ENCODE peak calls at places on chromosomes 1 and 21, in seven cellular contexts. One of them, this sample, is unnamed.

GRCh38 chr1:12155328-12155727 is 11.5 kb upstream of the TNFRSF1B start:
- DNase-seq in caudate nucleus: no peak
- DNase-seq in esophagus squamous epithelium: no peak
- DNase-seq in endothelial cell of umbilical vein: no peak
- DNase-seq in heart right ventricle: no peak
- DNase-seq in thoracic aorta: no peak
- DNase-seq in A549: no peak
- DNase-seq in this sample: no peak

GRCh38 chr1:32651461-32652073 is 559 bp downstream of the RBBP4 start:
- DNase-seq in esophagus squamous epithelium: no peak
- DNase-seq in thoracic aorta: no peak
- DNase-seq in endothelial cell of umbilical vein: no peak
- DNase-seq in caudate nucleus: no peak
- DNase-seq in heart right ventricle: no peak
- DNase-seq in A549: peak; percentile 20
- DNase-seq in this sample: no peak

GRCh38 chr1:85628791-85629531 is 48.4 kb downstream of the CCN1 start:
- DNase-seq in A549: peak; percentile 73
- DNase-seq in caudate nucleus: no peak
- DNase-seq in heart right ventricle: peak; percentile 38
- DNase-seq in endothelial cell of umbilical vein: peak; percentile 81
- DNase-seq in esophagus squamous epithelium: no peak
- DNase-seq in thoracic aorta: no peak
- DNase-seq in this sample: peak; percentile 72

GRCh38 chr21:27206368-27206982 is 239.6 kb upstream of the ADAMTS5 start:
- DNase-seq in thoracic aorta: no peak
- DNase-seq in heart right ventricle: no peak
- DNase-seq in A549: no peak
- DNase-seq in esophagus squamous epithelium: no peak
- DNase-seq in endothelial cell of umbilical vein: no peak
- DNase-seq in caudate nucleus: no peak
- DNase-seq in this sample: no peak

GRCh38 chr1:2350486-2350885 is 40.9 kb downstream of the MORN1 start:
- DNase-seq in thoracic aorta: no peak
- DNase-seq in caudate nucleus: no peak
- DNase-seq in heart right ventricle: peak; percentile 7
- DNase-seq in A549: no peak
- DNase-seq in endothelial cell of umbilical vein: no peak
- DNase-seq in esophagus squamous epithelium: no peak
- DNase-seq in this sample: peak; percentile 20

GRCh38 chr1:184299796-184300195 is 87.0 kb upstream of the C1orf21 start:
- DNase-seq in esophagus squamous epithelium: no peak
- DNase-seq in heart right ventricle: no peak
- DNase-seq in endothelial cell of umbilical vein: no peak
- DNase-seq in thoracic aorta: no peak
- DNase-seq in A549: no peak
- DNase-seq in caudate nucleus: no peak
- DNase-seq in this sample: no peak

GRCh38 chr1:37174876-37175275 is 140.6 kb upstream of the GRIK3 start:
- DNase-seq in heart right ventricle: no peak
- DNase-seq in esophagus squamous epithelium: no peak
- DNase-seq in A549: no peak
- DNase-seq in endothelial cell of umbilical vein: peak; percentile 56
- DNase-seq in thoracic aorta: no peak
- DNase-seq in caudate nucleus: no peak
- DNase-seq in this sample: no peak

GRCh38 chr1:19029191-19030085 is 73.0 kb upstream of the IFFO2 start:
- DNase-seq in endothelial cell of umbilical vein: no peak
- DNase-seq in esophagus squamous epithelium: no peak
- DNase-seq in caudate nucleus: no peak
- DNase-seq in thoracic aorta: no peak
- DNase-seq in A549: no peak
- DNase-seq in heart right ventricle: no peak
- DNase-seq in this sample: no peak

GRCh38 chr21:16945580-16945979 is 567.3 kb upstream of the CXADR start:
- DNase-seq in heart right ventricle: no peak
- DNase-seq in caudate nucleus: no peak
- DNase-seq in endothelial cell of umbilical vein: no peak
- DNase-seq in A549: no peak
- DNase-seq in esophagus squamous epithelium: no peak
- DNase-seq in thoracic aorta: no peak
- DNase-seq in this sample: no peak

GRCh38 chr1:157086299-157086698 is 13.3 kb downstream of the ETV3L start:
- DNase-seq in heart right ventricle: no peak
- DNase-seq in thoracic aorta: no peak
- DNase-seq in caudate nucleus: no peak
- DNase-seq in endothelial cell of umbilical vein: no peak
- DNase-seq in esophagus squamous epithelium: no peak
- DNase-seq in A549: no peak
- DNase-seq in this sample: no peak

DNA sequence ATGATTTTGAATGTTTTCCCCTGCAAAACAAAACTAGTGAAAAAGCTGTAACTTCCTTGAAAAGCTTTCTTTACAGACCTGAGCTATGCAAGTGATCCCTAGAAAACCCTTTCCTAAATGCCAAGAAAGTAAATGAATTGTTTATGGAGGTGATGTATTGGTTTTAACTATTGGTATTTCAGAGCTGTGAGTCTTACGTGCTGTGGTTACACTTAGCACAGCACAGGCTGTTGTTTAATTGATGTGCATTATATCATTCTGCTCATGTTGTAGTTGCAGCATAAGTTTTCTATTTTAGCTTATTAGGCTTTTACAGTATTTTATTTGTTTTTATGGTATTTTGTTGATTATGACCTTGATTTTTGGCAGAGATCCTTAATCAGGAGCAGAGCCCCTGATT is 74.1 kb upstream of the DYNLT5 start:
- DNase-seq in heart right ventricle: no peak
- DNase-seq in caudate nucleus: no peak
- DNase-seq in thoracic aorta: no peak
- DNase-seq in endothelial cell of umbilical vein: peak; percentile 43
- DNase-seq in A549: no peak
- DNase-seq in esophagus squamous epithelium: no peak
- DNase-seq in this sample: no peak
- H3K27ac ChIP-seq in heart right ventricle: peak overlapping the region; percentile 79
- H3K27ac ChIP-seq in caudate nucleus: no peak overlapping the region
- H3K27ac ChIP-seq in thoracic aorta: peak overlapping the region; percentile 85
- H3K27ac ChIP-seq in endothelial cell of umbilical vein: no peak overlapping the region
- H3K27ac ChIP-seq in A549: no peak overlapping the region
- H3K27ac ChIP-seq in esophagus squamous epithelium: no peak overlapping the region
- H3K27ac ChIP-seq in this sample: no peak overlapping the region

GRCh38 chr1:116331523-116331922 is 41.5 kb upstream of the ATP1A1 start:
- DNase-seq in heart right ventricle: no peak
- DNase-seq in A549: no peak
- DNase-seq in esophagus squamous epithelium: no peak
- DNase-seq in endothelial cell of umbilical vein: no peak
- DNase-seq in caudate nucleus: no peak
- DNase-seq in thoracic aorta: no peak
- DNase-seq in this sample: no peak
- H3K27ac ChIP-seq in heart right ventricle: no peak overlapping the region
- H3K27ac ChIP-seq in A549: no peak overlapping the region
- H3K27ac ChIP-seq in esophagus squamous epithelium: no peak overlapping the region
- H3K27ac ChIP-seq in endothelial cell of umbilical vein: no peak overlapping the region
- H3K27ac ChIP-seq in caudate nucleus: no peak overlapping the region
- H3K27ac ChIP-seq in thoracic aorta: no peak overlapping the region
- H3K27ac ChIP-seq in this sample: no peak overlapping the region

DNA sequence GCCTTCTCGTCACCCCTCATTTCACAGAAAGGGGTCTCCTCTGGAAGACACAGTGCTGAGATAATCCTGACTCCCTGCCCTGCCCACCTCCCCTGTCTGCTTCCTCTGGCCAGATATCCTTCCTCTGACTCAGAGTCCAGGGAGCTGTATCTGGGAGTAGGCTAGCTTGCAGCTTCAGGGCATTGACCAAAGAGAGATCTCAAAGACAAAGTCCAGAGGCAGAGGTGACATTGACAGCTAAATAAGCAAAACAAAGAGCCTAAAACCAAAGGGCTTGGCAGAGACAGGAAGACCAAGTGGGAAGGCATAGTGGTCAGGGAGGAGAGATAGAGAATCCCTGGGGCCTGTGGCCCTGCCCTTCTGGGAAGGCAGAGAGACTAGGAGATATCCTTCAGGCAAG is 64.9 kb downstream of the TNR start:
- DNase-seq in heart right ventricle: no peak
- DNase-seq in endothelial cell of umbilical vein: peak; percentile 34
- DNase-seq in A549: no peak
- DNase-seq in thoracic aorta: no peak
- DNase-seq in caudate nucleus: no peak
- DNase-seq in esophagus squamous epithelium: no peak
- DNase-seq in this sample: no peak
- H3K27ac ChIP-seq in heart right ventricle: no peak overlapping the region
- H3K27ac ChIP-seq in endothelial cell of umbilical vein: no peak overlapping the region
- H3K27ac ChIP-seq in A549: no peak overlapping the region
- H3K27ac ChIP-seq in thoracic aorta: no peak overlapping the region
- H3K27ac ChIP-seq in caudate nucleus: no peak overlapping the region
- H3K27ac ChIP-seq in esophagus squamous epithelium: no peak overlapping the region
- H3K27ac ChIP-seq in this sample: no peak overlapping the region

DNA sequence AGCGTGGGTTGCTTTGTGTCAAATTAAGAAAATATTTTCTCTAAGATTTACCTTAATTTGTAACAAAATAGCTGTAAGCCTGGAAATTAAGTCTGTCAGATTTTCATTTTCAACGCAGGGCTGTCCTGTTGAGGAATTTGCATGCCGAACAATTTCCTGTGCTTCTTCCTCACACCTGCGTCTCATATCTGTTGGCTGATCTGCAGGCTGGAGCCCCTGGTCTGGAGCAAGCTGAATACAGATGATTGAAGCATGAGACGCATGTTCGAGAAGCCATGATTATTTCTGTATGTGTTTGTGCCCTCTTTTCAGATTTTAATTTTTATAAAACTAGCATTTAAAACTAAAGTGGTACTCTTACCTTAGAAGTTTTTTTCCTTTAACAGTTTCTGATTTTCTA is 9.8 kb downstream of the MIXL1 start:
- DNase-seq in esophagus squamous epithelium: no peak
- DNase-seq in A549: no peak
- DNase-seq in heart right ventricle: no peak
- DNase-seq in caudate nucleus: no peak
- DNase-seq in thoracic aorta: no peak
- DNase-seq in endothelial cell of umbilical vein: no peak
- DNase-seq in this sample: no peak
- H3K27ac ChIP-seq in esophagus squamous epithelium: no peak overlapping the region
- H3K27ac ChIP-seq in A549: no peak overlapping the region
- H3K27ac ChIP-seq in heart right ventricle: no peak overlapping the region
- H3K27ac ChIP-seq in caudate nucleus: no peak overlapping the region
- H3K27ac ChIP-seq in thoracic aorta: no peak overlapping the region
- H3K27ac ChIP-seq in endothelial cell of umbilical vein: no peak overlapping the region
- H3K27ac ChIP-seq in this sample: no peak overlapping the region

GRCh38 chr1:67586596-67586995 is 98.4 kb upstream of the GADD45A start:
- DNase-seq in caudate nucleus: no peak
- DNase-seq in esophagus squamous epithelium: no peak
- DNase-seq in endothelial cell of umbilical vein: no peak
- DNase-seq in heart right ventricle: no peak
- DNase-seq in thoracic aorta: no peak
- DNase-seq in A549: no peak
- DNase-seq in this sample: no peak

GRCh38 chr1:67584938-67585337 is 100.1 kb upstream of the GADD45A start:
- DNase-seq in thoracic aorta: peak; percentile 43
- DNase-seq in heart right ventricle: no peak
- DNase-seq in caudate nucleus: no peak
- DNase-seq in endothelial cell of umbilical vein: no peak
- DNase-seq in A549: no peak
- DNase-seq in esophagus squamous epithelium: no peak
- DNase-seq in this sample: no peak

GRCh38 chr1:67588186-67588865 is 96.7 kb upstream of the GADD45A start:
- DNase-seq in caudate nucleus: no peak
- DNase-seq in esophagus squamous epithelium: no peak
- DNase-seq in heart right ventricle: no peak
- DNase-seq in endothelial cell of umbilical vein: no peak
- DNase-seq in A549: no peak
- DNase-seq in thoracic aorta: no peak
- DNase-seq in this sample: no peak

GRCh38 chr1:67590329-67590728 is 94.7 kb upstream of the GADD45A start:
- DNase-seq in endothelial cell of umbilical vein: peak; percentile 97
- DNase-seq in thoracic aorta: no peak
- DNase-seq in caudate nucleus: no peak
- DNase-seq in heart right ventricle: no peak
- DNase-seq in A549: no peak
- DNase-seq in esophagus squamous epithelium: no peak
- DNase-seq in this sample: no peak

DNA sequence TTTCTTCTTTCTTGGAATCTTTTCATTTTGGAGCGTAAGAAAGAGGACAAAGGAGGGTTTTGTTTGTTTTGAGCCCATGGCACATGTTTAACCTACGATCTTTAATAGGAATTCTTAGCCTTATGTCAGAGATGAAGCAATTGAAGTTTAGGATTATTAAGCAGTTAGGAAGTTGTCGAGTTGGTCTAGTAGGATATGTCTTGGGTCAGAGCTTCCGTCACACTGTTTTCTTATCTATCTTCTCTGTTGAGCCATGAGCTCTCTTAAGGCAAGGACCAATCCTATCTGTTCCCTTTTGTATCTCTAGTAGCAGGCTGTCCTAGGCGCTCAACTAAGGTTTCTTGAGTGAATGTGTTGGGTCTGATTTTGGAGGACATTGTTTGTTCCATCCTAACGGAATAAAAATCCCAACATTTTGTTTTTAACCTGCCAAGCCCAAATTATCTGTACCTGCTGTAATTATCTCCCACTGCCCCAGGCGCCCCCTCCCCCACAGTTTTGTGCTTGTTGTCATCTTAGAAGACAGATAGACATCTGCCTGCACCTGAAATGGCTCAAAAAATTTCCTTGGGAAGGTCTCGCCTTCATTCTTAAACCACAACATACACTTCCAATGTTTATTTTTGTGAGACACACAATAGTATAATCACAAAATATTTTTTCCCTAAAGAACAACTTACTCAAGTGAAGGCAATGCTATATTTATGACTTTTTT is 95.3 kb upstream of the GADD45A start:
- DNase-seq in caudate nucleus: no peak
- DNase-seq in heart right ventricle: no peak
- DNase-seq in A549: no peak
- DNase-seq in esophagus squamous epithelium: no peak
- DNase-seq in endothelial cell of umbilical vein: peak; percentile 10
- DNase-seq in thoracic aorta: no peak
- DNase-seq in this sample: no peak
- H3K27ac ChIP-seq in caudate nucleus: no peak overlapping the region
- H3K27ac ChIP-seq in heart right ventricle: peak overlapping the region; percentile 36
- H3K27ac ChIP-seq in A549: no peak overlapping the region
- H3K27ac ChIP-seq in esophagus squamous epithelium: peak overlapping the region; percentile 16
- H3K27ac ChIP-seq in endothelial cell of umbilical vein: peak overlapping the region; percentile 38
- H3K27ac ChIP-seq in thoracic aorta: peak overlapping the region; percentile 86
- H3K27ac ChIP-seq in this sample: no peak overlapping the region

GRCh38 chr1:211495584-211495983 is 3.6 kb upstream of the RD3 start:
- DNase-seq in caudate nucleus: no peak
- DNase-seq in thoracic aorta: no peak
- DNase-seq in endothelial cell of umbilical vein: no peak
- DNase-seq in heart right ventricle: no peak
- DNase-seq in esophagus squamous epithelium: no peak
- DNase-seq in A549: no peak
- DNase-seq in this sample: no peak
- H3K27ac ChIP-seq in caudate nucleus: no peak overlapping the region
- H3K27ac ChIP-seq in thoracic aorta: no peak overlapping the region
- H3K27ac ChIP-seq in endothelial cell of umbilical vein: no peak overlapping the region
- H3K27ac ChIP-seq in heart right ventricle: no peak overlapping the region
- H3K27ac ChIP-seq in esophagus squamous epithelium: no peak overlapping the region
- H3K27ac ChIP-seq in A549: no peak overlapping the region
- H3K27ac ChIP-seq in this sample: no peak overlapping the region

DNA sequence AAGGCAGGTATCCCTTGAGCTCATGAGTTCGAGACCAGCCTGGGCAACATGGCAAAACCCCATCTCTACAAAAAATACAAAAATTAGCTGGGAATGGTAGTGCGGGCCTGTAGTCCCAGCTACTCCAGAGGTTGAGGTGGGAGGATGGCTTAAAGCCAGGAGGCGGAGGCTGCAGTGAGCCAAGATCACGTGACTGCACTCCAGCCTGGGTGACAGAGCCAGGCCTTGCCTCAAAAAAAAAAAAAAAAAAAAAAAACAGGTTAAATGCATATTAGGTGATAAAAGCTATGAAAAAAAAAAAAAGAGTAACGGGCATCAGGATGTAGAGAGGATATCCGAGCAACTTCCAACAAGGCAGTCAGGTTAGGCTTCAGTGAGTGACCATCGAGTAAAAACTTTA is 2.8 kb upstream of the SRRM1 start:
- DNase-seq in thoracic aorta: no peak
- DNase-seq in heart right ventricle: no peak
- DNase-seq in caudate nucleus: no peak
- DNase-seq in endothelial cell of umbilical vein: no peak
- DNase-seq in A549: no peak
- DNase-seq in esophagus squamous epithelium: no peak
- DNase-seq in this sample: peak; percentile 37
- H3K27ac ChIP-seq in thoracic aorta: no peak overlapping the region
- H3K27ac ChIP-seq in heart right ventricle: no peak overlapping the region
- H3K27ac ChIP-seq in caudate nucleus: no peak overlapping the region
- H3K27ac ChIP-seq in endothelial cell of umbilical vein: no peak overlapping the region
- H3K27ac ChIP-seq in A549: no peak overlapping the region
- H3K27ac ChIP-seq in esophagus squamous epithelium: peak overlapping the region; percentile 11
- H3K27ac ChIP-seq in this sample: no peak overlapping the region

This sample was measured in right cardiac atrium.